ENCODE peak calls at places on chromosomes 5 and 9, in four cellular contexts. J, B, P and W are unnamed samples.

GRCh38 chr9:88378317-88378716 is 9.9 kb upstream of the SPIN1 start:
- DNase-seq in P (no peak), J (no peak), B (no peak), W (no peak)

GRCh38 chr9:8600914-8601680 is 801.5 kb upstream of the DMAC1 start:
- DNase-seq in P (no peak), J (peak; percentile 4), B (no peak), W (no peak)

GRCh38 chr5:64074533-64074932 is 91.1 kb upstream of the RNF180 start:
- DNase-seq in P (peak; percentile 50), J (no peak), B (no peak), W (no peak)

GRCh38 chr9:6080154-6080716 is 64.8 kb upstream of the RANBP6 start:
- DNase-seq in P (peak; percentile 57), B (peak; percentile 90), J (peak; percentile 67), W (peak; percentile 88)

GRCh38 chr9:107358867-107359440 is 75.9 kb downstream of the RAD23B start:
- DNase-seq in J (no peak), P (no peak), B (no peak), W (no peak)

GRCh38 chr9:100813871-100814270 is 214.7 kb upstream of the PLPPR1 start:
- DNase-seq in J (no peak), B (no peak), P (no peak), W (no peak)

GRCh38 chr5:107594253-107595045 is 76.3 kb downstream of the EFNA5 start:
- DNase-seq in J (no peak), P (no peak), B (no peak), W (no peak)

GRCh38 chr9:93111371-93112115 is 15.5 kb downstream of the CARD19 start:
- DNase-seq in B (peak; percentile 18), J (no peak), P (no peak), W (peak; percentile 45)

GRCh38 chr5:35443803-35444595 is 173.7 kb upstream of the SPEF2 start:
- DNase-seq in P (no peak), B (no peak), J (no peak), W (no peak)

GRCh38 chr5:1103505-1104326 is 8.1 kb downstream of the SLC12A7 start:
- DNase-seq in J (peak; percentile 29), B (peak; percentile 90), P (no peak), W (peak; percentile 93)

GRCh38 chr5:150325426-150325825 is 22.7 kb upstream of the ARSI start:
- DNase-seq in P (no peak), B (no peak), J (no peak), W (no peak)

GRCh38 chr5:100546041-100546440 is 10.9 kb downstream of the FAM174A start:
- DNase-seq in B (no peak), J (no peak), P (no peak), W (no peak)

GRCh38 chr5:56527174-56527573 is 288.2 kb upstream of the MAP3K1 start:
- DNase-seq in B (no peak), J (no peak), P (no peak), W (no peak)

GRCh38 chr5:143800715-143801114 is 11.2 kb upstream of the HMHB1 start:
- DNase-seq in P (no peak), B (no peak), J (no peak), W (no peak)

GRCh38 chr5:142323480-142324376 is 1.1 kb downstream of the SPRY4 start:
- DNase-seq in J (no peak), P (no peak), B (peak; percentile 52), W (peak; percentile 57)

GRCh38 chr9:128877852-128878251 is 3.9 kb downstream of the KYAT1 start:
- DNase-seq in J (no peak), B (no peak), P (no peak), W (no peak)

GRCh38 chr9:129561594-129562281 is 59.2 kb downstream of the C9orf50 start:
- DNase-seq in B (peak; percentile 26), J (peak; percentile 26), P (no peak), W (no peak)

GRCh38 chr9:97979778-97980478 is 3.2 kb upstream of the ANP32B start:
- DNase-seq in P (no peak), J (no peak), B (no peak), W (no peak)

GRCh38 chr9:127803507-127804352 is 1.0 kb downstream of the FPGS start:
- DNase-seq in B (no peak), J (no peak), P (no peak), W (no peak)

GRCh38 chr5:122907238-122907637 is 61.8 kb downstream of the SNX24 start:
- DNase-seq in J (no peak), B (no peak), P (no peak), W (no peak)

GRCh38 chr9:7828344-7828743 is 28.8 kb upstream of the DMAC1 start:
- DNase-seq in J (no peak), B (no peak), P (no peak), W (no peak)

GRCh38 chr5:56384186-56384585 is 151.1 kb upstream of the ANKRD55 start:
- DNase-seq in J (no peak), P (no peak), B (no peak), W (no peak)

GRCh38 chr5:159787837-159788236 is 128.4 kb upstream of the ADRA1B start:
- DNase-seq in B (no peak), J (no peak), P (no peak), W (no peak)

GRCh38 chr9:116992870-116993269 is 305.8 kb downstream of the TRIM32 start:
- DNase-seq in P (no peak), J (no peak), B (no peak), W (no peak)

GRCh38 chr5:1686066-1686802 is 113.4 kb downstream of the MRPL36 start:
- DNase-seq in P (no peak), B (no peak), J (no peak), W (no peak)

GRCh38 chr9:136098844-136099243 is 3.8 kb upstream of the NACC2 start:
- DNase-seq in P (no peak), J (no peak), B (no peak), W (peak; percentile 55)